ENCODE peak calls at places on chromosomes 7 and 10, in five cellular contexts. One of them, this sample, is unnamed.
A peak's percentile ranks its signal among the peaks of the same experiment; 100 is the strongest.

GRCh38 chr7:40374575-40374974 is 239.8 kb downstream of the SUGCT start:
- DNase-seq in GM12878: no peak
- DNase-seq in HepG2: no peak
- DNase-seq in H1: no peak
- DNase-seq in K562: no peak
- DNase-seq in this sample: no peak

GRCh38 chr10:91410638-91411367 is 659 bp downstream of the HECTD2 start:
- DNase-seq in HepG2: no peak
- DNase-seq in K562: peak; percentile 30
- DNase-seq in GM12878: no peak
- DNase-seq in H1: no peak
- DNase-seq in this sample: no peak

GRCh38 chr7:72706521-72706920 is 121.5 kb downstream of the TYW1B start:
- DNase-seq in H1: no peak
- DNase-seq in HepG2: no peak
- DNase-seq in GM12878: no peak
- DNase-seq in K562: no peak
- DNase-seq in this sample: no peak

GRCh38 chr7:156020566-156020965 is 208.3 kb upstream of the SHH start:
- DNase-seq in GM12878: no peak
- DNase-seq in HepG2: no peak
- DNase-seq in H1: no peak
- DNase-seq in K562: no peak
- DNase-seq in this sample: no peak

GRCh38 chr10:111656066-111656465 is 527.5 kb downstream of the GPAM start:
- DNase-seq in GM12878: no peak
- DNase-seq in K562: no peak
- DNase-seq in HepG2: no peak
- DNase-seq in H1: no peak
- DNase-seq in this sample: no peak

GRCh38 chr7:133358728-133359127 is 105.8 kb downstream of the EXOC4 start:
- DNase-seq in HepG2: no peak
- DNase-seq in GM12878: no peak
- DNase-seq in K562: no peak
- DNase-seq in H1: no peak
- DNase-seq in this sample: no peak

GRCh38 chr10:49650724-49651034 is 28.8 kb upstream of the C10orf53 start:
- DNase-seq in GM12878: no peak
- DNase-seq in HepG2: no peak
- DNase-seq in K562: no peak
- DNase-seq in H1: no peak
- DNase-seq in this sample: no peak

GRCh38 chr10:101229275-101230184 is at the start of gene LBX1:
- DNase-seq in GM12878: no peak
- DNase-seq in HepG2: no peak
- DNase-seq in H1: no peak
- DNase-seq in K562: no peak
- DNase-seq in this sample: no peak

GRCh38 chr10:92965314-92965713 is 95.3 kb upstream of the CYP26C1 start:
- DNase-seq in GM12878: no peak
- DNase-seq in K562: peak; percentile 7
- DNase-seq in HepG2: peak; percentile 41
- DNase-seq in H1: no peak
- DNase-seq in this sample: peak; percentile 34

GRCh38 chr7:42742321-42742720 is 169.5 kb downstream of the C7orf25 start:
- DNase-seq in H1: no peak
- DNase-seq in GM12878: no peak
- DNase-seq in K562: no peak
- DNase-seq in HepG2: no peak
- DNase-seq in this sample: no peak

GRCh38 chr7:157010588-157011332 is at the start of gene MNX1:
- DNase-seq in GM12878: no peak
- DNase-seq in K562: peak; percentile 100
- DNase-seq in HepG2: peak; percentile 57
- DNase-seq in H1: no peak
- DNase-seq in this sample: peak; percentile 54

GRCh38 chr7:20340839-20341238 is 10.1 kb downstream of the ITGB8 start:
- DNase-seq in K562: no peak
- DNase-seq in HepG2: no peak
- DNase-seq in GM12878: no peak
- DNase-seq in H1: no peak
- DNase-seq in this sample: peak; percentile 82

DNA sequence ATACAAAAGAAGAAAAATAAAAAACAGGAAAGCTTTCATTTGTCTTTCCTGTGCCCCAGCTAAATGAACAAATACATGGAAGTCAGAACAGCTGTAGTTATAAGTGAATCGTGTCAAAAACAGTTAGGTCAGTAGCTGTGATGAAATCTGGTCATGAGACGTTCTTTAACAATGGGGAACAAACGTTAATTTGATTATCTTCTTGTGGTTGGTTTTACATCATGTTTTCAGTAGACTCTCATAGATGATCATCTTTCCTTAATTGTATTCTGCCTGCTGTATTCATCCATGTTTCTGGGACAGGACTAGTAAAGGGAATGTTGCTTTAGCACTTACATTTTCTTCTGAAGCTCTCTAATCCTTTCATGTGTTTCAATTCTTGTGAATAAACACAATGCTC is 97.0 kb downstream of the PCLO start:
- DNase-seq in HepG2: no peak
- DNase-seq in H1: no peak
- DNase-seq in GM12878: no peak
- DNase-seq in K562: no peak
- DNase-seq in this sample: no peak
- TF ChIP-seq SRF in HepG2: no peak
- TF ChIP-seq SRF in H1: no peak
- TF ChIP-seq SRF in GM12878: no peak
- TF ChIP-seq SRF in K562: no peak
- TF ChIP-seq SRF in this sample: no peak

DNA sequence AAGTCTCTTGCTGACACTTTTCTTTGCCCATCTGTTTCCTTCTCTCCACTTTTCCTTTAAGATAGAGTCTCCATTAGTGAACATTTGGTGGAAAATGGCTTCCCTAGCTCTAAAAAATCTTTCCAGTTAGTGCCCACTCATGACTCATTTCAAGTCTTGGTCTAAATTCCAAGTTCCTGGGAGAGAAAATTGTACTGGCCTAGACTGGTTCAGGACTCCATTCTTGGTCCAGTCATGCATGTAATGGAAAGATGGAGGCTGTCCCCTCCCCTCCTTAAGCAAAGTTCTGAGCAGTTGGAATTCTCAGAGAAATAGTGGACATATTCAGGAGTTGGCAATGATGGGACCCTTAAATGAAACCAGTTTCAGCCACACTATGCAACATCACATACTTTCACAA is 3.8 kb upstream of the ALDH18A1 start:
- DNase-seq in H1: no peak
- DNase-seq in HepG2: no peak
- DNase-seq in GM12878: no peak
- DNase-seq in K562: no peak
- DNase-seq in this sample: no peak
- TF ChIP-seq SRF in H1: no peak
- TF ChIP-seq SRF in HepG2: no peak
- TF ChIP-seq SRF in GM12878: no peak
- TF ChIP-seq SRF in K562: no peak
- TF ChIP-seq SRF in this sample: no peak

GRCh38 chr7:128697301-128697905 is 25.3 kb downstream of the GARIN1A start:
- DNase-seq in H1: no peak
- DNase-seq in HepG2: peak; percentile 21
- DNase-seq in GM12878: no peak
- DNase-seq in K562: peak; percentile 93
- DNase-seq in this sample: no peak
- TF ChIP-seq SRF in H1: no peak
- TF ChIP-seq SRF in HepG2: no peak
- TF ChIP-seq SRF in GM12878: no peak
- TF ChIP-seq SRF in K562: no peak
- TF ChIP-seq SRF in this sample: no peak

DNA sequence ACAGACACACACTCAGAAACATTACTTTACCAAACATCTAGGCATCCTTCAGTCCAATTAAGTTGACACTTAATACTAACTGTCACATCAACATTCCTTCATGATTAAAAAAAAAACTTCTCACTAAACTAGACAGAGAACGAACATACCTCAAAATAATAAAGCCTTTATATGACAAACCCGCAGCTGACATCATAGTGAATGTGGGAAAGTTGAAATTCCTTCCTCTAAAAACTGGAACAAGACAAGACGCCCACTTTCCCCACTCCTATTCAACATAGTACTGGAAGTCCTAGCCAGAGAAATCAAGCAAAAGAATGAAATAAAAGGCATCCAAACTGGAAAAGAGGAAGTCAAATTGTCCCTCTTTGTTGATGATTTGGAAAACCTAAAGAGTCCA is 96.9 kb upstream of the PPP1R9A start:
- DNase-seq in K562: no peak
- DNase-seq in HepG2: no peak
- DNase-seq in GM12878: no peak
- DNase-seq in H1: no peak
- DNase-seq in this sample: no peak
- TF ChIP-seq SRF in K562: no peak
- TF ChIP-seq SRF in HepG2: no peak
- TF ChIP-seq SRF in GM12878: no peak
- TF ChIP-seq SRF in H1: no peak
- TF ChIP-seq SRF in this sample: no peak

GRCh38 chr7:28447071-28447470 is 34.8 kb downstream of the CREB5 start:
- DNase-seq in HepG2: no peak
- DNase-seq in GM12878: no peak
- DNase-seq in K562: no peak
- DNase-seq in H1: no peak
- DNase-seq in this sample: no peak
- TF ChIP-seq SRF in HepG2: no peak
- TF ChIP-seq SRF in GM12878: no peak
- TF ChIP-seq SRF in K562: no peak
- TF ChIP-seq SRF in H1: no peak
- TF ChIP-seq SRF in this sample: no peak

GRCh38 chr10:23912884-23913401 is 296.0 kb upstream of the KIAA1217 start:
- DNase-seq in GM12878: no peak
- DNase-seq in H1: no peak
- DNase-seq in K562: no peak
- DNase-seq in HepG2: no peak
- DNase-seq in this sample: no peak

GRCh38 chr10:23918839-23919238 is 290.1 kb upstream of the KIAA1217 start:
- DNase-seq in HepG2: no peak
- DNase-seq in H1: peak; percentile 25
- DNase-seq in GM12878: no peak
- DNase-seq in K562: no peak
- DNase-seq in this sample: no peak

GRCh38 chr10:23917251-23917908 is 291.6 kb upstream of the KIAA1217 start:
- DNase-seq in K562: no peak
- DNase-seq in H1: no peak
- DNase-seq in HepG2: no peak
- DNase-seq in GM12878: no peak
- DNase-seq in this sample: no peak

GRCh38 chr10:23914641-23915040 is 294.3 kb upstream of the KIAA1217 start:
- DNase-seq in K562: no peak
- DNase-seq in HepG2: no peak
- DNase-seq in H1: no peak
- DNase-seq in GM12878: no peak
- DNase-seq in this sample: no peak

DNA sequence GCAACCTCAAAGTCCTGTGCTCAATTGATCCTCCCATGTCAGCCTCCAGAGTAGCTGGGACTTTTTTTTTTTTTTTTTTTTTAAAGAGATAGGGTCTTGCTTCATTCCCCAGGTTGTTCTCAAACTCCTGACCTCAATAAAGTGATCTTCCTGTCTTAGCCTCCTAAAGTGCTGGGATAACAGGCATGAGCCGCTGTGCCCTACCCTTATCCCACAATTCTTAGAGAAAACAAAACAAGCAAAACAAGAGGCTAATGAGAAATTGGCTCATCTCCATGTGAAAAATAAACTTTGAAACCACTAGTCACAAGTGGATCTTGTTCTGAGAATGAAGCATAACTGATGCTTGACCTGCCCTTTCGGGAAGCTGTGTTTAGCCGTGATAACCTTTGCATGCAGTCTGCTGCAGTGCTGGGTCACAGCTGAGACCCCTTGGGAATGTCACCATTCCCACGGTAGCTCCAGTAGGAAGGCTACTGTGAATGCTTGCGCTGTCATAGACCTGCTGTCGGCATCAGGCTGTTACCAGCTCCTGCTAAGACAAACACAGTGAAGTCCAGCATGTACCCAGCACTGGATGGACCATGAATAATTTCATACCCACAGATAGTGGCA is 290.7 kb upstream of the KIAA1217 start:
- DNase-seq in HepG2: no peak
- DNase-seq in H1: no peak
- DNase-seq in K562: no peak
- DNase-seq in GM12878: no peak
- DNase-seq in this sample: no peak
- TF ChIP-seq SRF in HepG2: no peak
- TF ChIP-seq SRF in H1: no peak
- TF ChIP-seq SRF in K562: no peak
- TF ChIP-seq SRF in GM12878: no peak
- TF ChIP-seq SRF in this sample: no peak

DNA sequence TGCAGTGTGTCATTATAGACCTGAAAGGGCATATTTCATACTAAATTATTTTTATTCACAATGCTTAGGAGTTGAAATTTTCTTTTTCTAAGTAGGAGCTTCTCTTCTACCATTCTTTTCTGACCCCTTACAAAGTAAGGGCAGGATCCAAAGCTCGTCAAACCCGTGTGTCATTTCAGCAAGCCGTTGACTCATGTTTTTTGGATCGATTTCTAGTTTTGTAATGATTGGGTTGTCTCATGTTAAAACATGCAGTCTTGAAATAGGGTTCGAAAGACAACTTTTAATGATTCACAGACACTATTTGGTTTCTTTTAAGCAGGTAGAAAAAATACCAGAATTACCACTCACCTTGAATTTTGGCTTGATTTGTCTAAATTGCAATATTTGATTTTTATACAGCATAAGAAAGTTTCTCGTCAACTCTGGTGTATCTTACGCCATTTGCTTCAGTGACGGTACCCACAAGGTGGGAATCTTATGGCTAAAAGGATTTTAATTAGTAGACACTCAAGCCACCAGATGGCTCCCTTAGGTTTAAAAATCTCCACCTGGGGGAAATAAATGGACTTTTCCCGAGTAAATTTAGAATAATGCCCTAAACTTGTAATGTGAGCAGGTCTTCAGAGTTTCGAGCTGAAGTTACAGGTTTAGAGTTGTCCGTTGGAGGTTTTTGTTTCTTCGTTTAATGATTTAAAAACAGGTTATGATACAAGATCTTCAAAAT is 283.4 kb downstream of the CCDC3 start:
- DNase-seq in H1: no peak
- DNase-seq in HepG2: peak; percentile 4
- DNase-seq in K562: no peak
- DNase-seq in GM12878: no peak
- DNase-seq in this sample: no peak
- TF ChIP-seq SRF in H1: no peak
- TF ChIP-seq SRF in HepG2: no peak
- TF ChIP-seq SRF in K562: no peak
- TF ChIP-seq SRF in GM12878: no peak
- TF ChIP-seq SRF in this sample: no peak

This sample was measured in HCT116.